ENCODE peak calls at places on chromosomes 1 and 21, in seven cellular contexts. J is fibroblast of lung, S is PC-3, V is PC-9, Q is RWPE2, O is cardiac muscle cell, Z is heart left ventricle. X is an unnamed sample.

GRCh38 chr1:229268505-229268904 is 2.4 kb upstream of the RAB4A start:
- DNase-seq in O (no peak), S (no peak), J (no peak), Z (no peak), V (peak; percentile 81), Q (no peak), X (no peak)

GRCh38 chr1:94887603-94888171 is 39.2 kb downstream of the CNN3 start:
- DNase-seq in S (no peak), Q (no peak), J (no peak), Z (no peak), V (no peak), O (no peak), X (no peak)

GRCh38 chr1:179121159-179121938 is 39.5 kb downstream of the TOR3A start:
- DNase-seq in Z (no peak), O (peak; percentile 56), V (peak; percentile 40), J (peak; percentile 74), S (peak; percentile 68), Q (no peak), X (no peak)

GRCh38 chr1:94949681-94950661 is 23.1 kb upstream of the CNN3 start:
- DNase-seq in J (no peak), V (peak; percentile 91), Z (no peak), S (peak; percentile 78), Q (no peak), O (no peak), X (no peak)

GRCh38 chr1:168195199-168196135 is 16.7 kb downstream of the TIPRL start:
- DNase-seq in O (no peak), S (no peak), J (no peak), V (no peak), Q (no peak), Z (no peak), X (no peak)

GRCh38 chr1:101128211-101128727 is 102.7 kb upstream of the DPH5 start:
- DNase-seq in O (no peak), J (no peak), Z (no peak), V (no peak), Q (no peak), S (no peak), X (peak; percentile 22)

GRCh38 chr1:20110679-20111078 is 8.7 kb downstream of the PLA2G2D start:
- DNase-seq in V (peak; percentile 78), Q (no peak), Z (no peak), O (no peak), J (peak; percentile 24), S (peak; percentile 62), X (no peak)

GRCh38 chr1:29482991-29483390 is 246.7 kb downstream of the PTPRU start:
- DNase-seq in Q (no peak), Z (no peak), V (no peak), O (no peak), S (no peak), J (no peak), X (no peak)

GRCh38 chr1:163162281-163162937 is 40.3 kb downstream of the RGS5 start:
- DNase-seq in Z (no peak), J (peak; percentile 74), V (no peak), S (no peak), Q (no peak), O (no peak), X (no peak)

GRCh38 chr1:177355575-177355974 is 184.8 kb downstream of the BRINP2 start:
- DNase-seq in S (peak; percentile 60), Z (no peak), J (peak; percentile 47), V (no peak), Q (no peak), O (peak; percentile 50), X (no peak)

GRCh38 chr1:159015440-159015909 is 5.8 kb downstream of the IFI16 start:
- DNase-seq in Q (no peak), J (peak; percentile 91), V (no peak), O (no peak), Z (peak; percentile 74), S (peak; percentile 36), X (peak; percentile 55)

GRCh38 chr1:1554926-1555915 is 14.8 kb upstream of the TMEM240 start:
- DNase-seq in Z (no peak), Q (peak; percentile 78), J (peak; percentile 74), V (no peak), O (no peak), S (peak; percentile 63), X (no peak)

GRCh38 chr1:184866991-184867788 is 107.1 kb downstream of the NIBAN1 start:
- DNase-seq in S (peak; percentile 76), J (peak; percentile 98), V (peak; percentile 84), O (no peak), Q (no peak), Z (no peak), X (peak; percentile 9)

GRCh38 chr21:37073417-37074194 is 552 bp downstream of the TTC3 start:
- DNase-seq in Q (peak; percentile 66), O (peak; percentile 28), Z (peak; percentile 47), V (no peak), J (peak; percentile 46), S (peak; percentile 33), X (peak; percentile 69)

DNA sequence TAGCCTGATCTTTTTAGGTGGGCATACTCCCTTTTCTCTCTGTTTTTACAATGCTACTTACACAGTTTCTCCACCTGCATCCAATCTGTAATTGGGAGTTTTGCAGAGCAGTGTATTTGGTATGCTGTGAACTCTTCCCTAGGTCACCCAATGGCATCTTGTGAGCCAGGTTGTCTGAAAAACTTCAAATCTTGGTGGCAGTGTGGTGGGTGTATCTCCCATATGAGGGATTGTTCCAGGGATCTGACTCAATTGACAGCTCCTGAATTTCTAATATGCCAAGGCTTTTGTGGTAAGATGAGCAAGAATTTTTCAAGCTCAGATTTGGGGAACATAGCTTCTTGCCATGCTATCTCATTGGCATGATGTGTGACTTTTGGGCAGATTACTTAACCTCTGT is 47.2 kb upstream of the MACF1 start:
- DNase-seq in O (no peak), S (no peak), J (no peak), V (no peak), Z (no peak), Q (no peak), X (no peak)
- H3K27ac ChIP-seq in O (no peak overlapping the region), S (peak overlapping the region; percentile 97), J (no peak overlapping the region), V (no peak overlapping the region), Z (no peak overlapping the region), Q (peak overlapping the region; percentile 97), X (no peak overlapping the region)

DNA sequence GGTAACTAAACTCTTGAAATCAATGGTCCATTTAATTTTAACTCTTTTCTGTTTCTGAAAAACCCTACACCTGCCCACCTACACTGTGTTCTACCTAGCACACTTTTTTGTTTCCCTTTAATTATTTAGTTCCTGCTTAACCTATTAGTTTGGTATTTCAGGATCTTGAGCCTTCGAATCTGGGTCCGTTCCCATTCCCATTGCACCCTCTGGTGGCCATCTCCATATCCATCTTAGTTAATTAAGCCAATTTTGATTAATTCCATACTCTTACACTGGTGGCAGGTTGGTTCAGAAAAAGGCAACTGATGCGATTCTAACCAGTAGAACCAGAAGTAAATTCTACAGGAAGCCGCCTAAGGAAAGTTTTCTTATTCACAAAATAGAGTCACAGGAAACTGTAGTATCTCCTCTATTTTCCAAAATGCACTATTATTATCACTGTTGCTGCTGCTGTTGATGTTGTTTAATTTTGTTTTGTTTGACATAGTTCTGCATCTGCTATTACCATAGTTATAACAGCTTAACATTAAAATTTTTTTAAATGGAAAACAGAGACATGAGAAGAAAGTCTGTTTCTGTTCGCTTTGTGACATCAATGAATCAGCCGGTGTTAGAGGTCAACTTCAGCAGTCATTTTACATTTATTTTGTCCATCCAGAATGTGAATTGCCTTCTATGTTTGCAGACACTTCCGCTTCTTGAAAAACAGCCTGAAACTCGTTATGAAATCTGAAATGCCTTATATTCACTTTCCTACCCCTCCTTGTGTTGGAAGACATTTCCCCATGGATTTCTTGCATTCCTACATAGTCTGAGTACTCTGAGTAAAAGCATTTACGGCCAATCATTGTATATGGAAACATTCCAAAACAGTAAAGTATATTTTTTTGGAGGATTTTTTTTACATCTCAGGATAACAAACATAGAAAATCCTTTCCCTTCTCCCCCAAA is 115.5 kb upstream of the NCAM2 start:
- DNase-seq in S (peak; percentile 64), J (peak; percentile 53), Z (no peak), O (peak; percentile 66), Q (no peak), V (no peak), X (no peak)
- TF ChIP-seq CTCF in S (peak; percentile 82), J (peak; percentile 66), Z (peak; percentile 38), O (peak; percentile 47), Q (peak; percentile 81), V (peak; percentile 74), X (no peak)

DNA sequence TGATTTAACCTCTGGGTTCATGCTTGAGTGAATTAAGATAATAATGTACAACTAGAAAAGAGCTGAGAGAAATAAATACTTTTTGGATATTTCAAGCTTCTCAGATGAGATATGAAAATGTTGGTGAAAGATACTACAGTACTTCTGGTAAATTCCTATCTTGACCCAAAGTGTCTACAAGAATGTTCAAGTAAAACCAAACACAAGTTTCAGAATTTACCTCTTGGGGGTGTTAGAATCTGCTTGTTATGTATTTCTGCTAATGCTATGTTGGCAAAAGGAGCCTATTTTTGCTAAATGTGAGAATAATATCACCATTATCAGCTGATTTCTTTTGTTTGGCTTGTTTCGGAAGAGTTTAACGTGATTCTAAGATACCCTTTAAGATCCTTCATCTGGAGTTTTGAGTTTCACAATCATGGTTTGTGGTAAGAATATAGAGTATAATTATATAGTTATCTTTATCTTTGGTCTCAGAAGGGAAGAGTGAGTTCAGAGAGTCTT is 388.5 kb downstream of the LMO4 start:
- DNase-seq in J (no peak), Q (no peak), V (no peak), S (no peak), Z (no peak), O (no peak), X (no peak)
- H3K27ac ChIP-seq in J (no peak overlapping the region), Q (peak overlapping the region; percentile 42), V (no peak overlapping the region), S (no peak overlapping the region), Z (no peak overlapping the region), O (no peak overlapping the region), X (no peak overlapping the region)

GRCh38 chr1:26391450-26391849 is 18.9 kb upstream of the ZNF683 start:
- DNase-seq in Q (no peak), J (peak; percentile 70), Z (no peak), O (peak; percentile 17), S (peak; percentile 73), V (peak; percentile 46), X (peak; percentile 28)
- TF ChIP-seq CTCF in Q (peak; percentile 89), J (peak; percentile 97), Z (peak; percentile 14), O (peak; percentile 85), S (peak; percentile 91), V (peak; percentile 78), X (peak; percentile 68)

GRCh38 chr21:25300632-25301031 is 306.6 kb downstream of the MRPL39 start:
- DNase-seq in O (no peak), S (no peak), J (no peak), V (no peak), Q (no peak), Z (no peak), X (no peak)

GRCh38 chr21:25296239-25296638 is 311.0 kb downstream of the MRPL39 start:
- DNase-seq in Q (no peak), J (peak; percentile 4), V (no peak), Z (no peak), S (no peak), O (no peak), X (no peak)

GRCh38 chr21:25292396-25292795 is 314.9 kb downstream of the MRPL39 start:
- DNase-seq in Q (no peak), V (no peak), S (no peak), Z (no peak), O (no peak), J (no peak), X (no peak)

GRCh38 chr21:25298512-25299491 is 308.5 kb downstream of the MRPL39 start:
- DNase-seq in J (no peak), S (no peak), Z (no peak), O (no peak), Q (no peak), V (no peak), X (no peak)

GRCh38 chr21:25297117-25297516 is 310.2 kb downstream of the MRPL39 start:
- DNase-seq in O (no peak), J (no peak), Z (no peak), S (no peak), V (no peak), Q (no peak), X (no peak)
- H3K27ac ChIP-seq in O (no peak overlapping the region), J (no peak overlapping the region), Z (no peak overlapping the region), S (no peak overlapping the region), V (no peak overlapping the region), Q (no peak overlapping the region), X (no peak overlapping the region)